ENCODE peak calls at places on chromosomes 1 and 21, in seven cellular contexts. V, B, S, U, T, A and R are unnamed samples.

GRCh38 chr1:17207046-17207445 is 2.1 kb downstream of the PADI1 start:
- DNase-seq in V (no peak), B (no peak), S (no peak), U (peak; percentile 77), T (peak; percentile 58), A (no peak), R (no peak)

GRCh38 chr1:229066591-229066990 is 204.3 kb upstream of the RAB4A start:
- DNase-seq in V (no peak), B (no peak), S (no peak), U (no peak), T (no peak), A (no peak), R (no peak)

GRCh38 chr1:248239478-248239877 is 8.3 kb downstream of the OR2M4 start:
- DNase-seq in V (no peak), B (no peak), S (no peak), U (no peak), T (no peak), A (no peak), R (no peak)

GRCh38 chr1:64873576-64873975 is 92.8 kb downstream of the JAK1 start:
- DNase-seq in V (no peak), B (no peak), S (no peak), U (no peak), T (no peak), A (no peak), R (no peak)

GRCh38 chr21:42262826-42263225 is 43.9 kb downstream of the ABCG1 start:
- DNase-seq in V (no peak), B (no peak), S (no peak), U (peak; percentile 76), T (peak; percentile 77), A (no peak), R (no peak)

GRCh38 chr1:107991371-107992066 is 26.5 kb upstream of the VAV3 start:
- DNase-seq in V (no peak), B (no peak), S (no peak), U (no peak), T (no peak), A (no peak), R (no peak)

GRCh38 chr1:116067564-116067887 is 43.7 kb upstream of the MAB21L3 start:
- DNase-seq in V (no peak), B (no peak), S (no peak), U (peak; percentile 68), T (no peak), A (no peak), R (peak; percentile 85)

GRCh38 chr1:3219005-3219724 is 150.2 kb downstream of the PRDM16 start:
- DNase-seq in V (no peak), B (no peak), S (no peak), U (peak; percentile 90), T (peak; percentile 66), A (no peak), R (peak; percentile 23)

GRCh38 chr1:193111641-193112090 is 6.5 kb upstream of the GLRX2 start:
- DNase-seq in V (no peak), B (no peak), S (no peak), U (peak; percentile 91), T (peak; percentile 58), A (no peak), R (peak; percentile 56)

GRCh38 chr1:229011022-229011421 is 259.9 kb upstream of the RAB4A start:
- DNase-seq in V (no peak), B (no peak), S (no peak), U (no peak), T (no peak), A (no peak), R (no peak)

GRCh38 chr1:223831755-223832636 is 13.8 kb downstream of the TP53BP2 start:
- DNase-seq in V (no peak), B (no peak), S (no peak), U (no peak), T (no peak), A (no peak), R (no peak)

GRCh38 chr1:8915446-8915845 is 30.2 kb upstream of the CA6 start:
- DNase-seq in V (no peak), B (no peak), S (no peak), U (no peak), T (no peak), A (no peak), R (no peak)